ENCODE peak calls at places on chromosomes 16 and 17, in five cellular contexts. I, M, T, P and J are unnamed samples.

GRCh38 chr17:49729074-49729473 is 21.3 kb upstream of the SLC35B1 start:
- DNase-seq in I (no peak), M (no peak), T (no peak), P (no peak), J (no peak)

GRCh38 chr16:10871157-10871991 is 5.6 kb upstream of the CIITA start:
- DNase-seq in I (peak), M (no peak), T (peak), P (peak), J (peak)

GRCh38 chr16:4089811-4090293 is 26.4 kb downstream of the ADCY9 start:
- DNase-seq in I (no peak), M (no peak), T (no peak), P (no peak), J (no peak)

GRCh38 chr16:70481929-70482536 is 27.6 kb downstream of the FCSK start:
- DNase-seq in I (no peak), M (no peak), T (peak), P (peak), J (no peak)

GRCh38 chr16:56558024-56558747 is 6.7 kb upstream of the MT4 start:
- DNase-seq in I (no peak), M (no peak), T (peak), P (peak), J (no peak)

GRCh38 chr17:7184091-7184488 is 4.9 kb upstream of the ASGR1 start:
- DNase-seq in I (no peak), M (no peak), T (no peak), P (no peak), J (no peak)

GRCh38 chr17:43332211-43332610 is 66.6 kb upstream of the ARL4D start:
- DNase-seq in I (no peak), M (no peak), T (no peak), P (no peak), J (no peak)

GRCh38 chr17:79789943-79790804 is 6.7 kb downstream of the CBX8 start:
- DNase-seq in I (no peak), M (peak), T (no peak), P (no peak), J (no peak)

GRCh38 chr16:82182237-82183003 is 12.4 kb upstream of the MPHOSPH6 start:
- DNase-seq in I (no peak), M (no peak), T (no peak), P (no peak), J (no peak)